ENCODE peak calls at places on chromosomes 12 and 14, in eight cellular contexts. P, I, Y, C, E, W, V and G are unnamed samples.

GRCh38 chr12:24760162-24760561 is 188.7 kb downstream of the BCAT1 start:
- DNase-seq in P (no peak), I (no peak), Y (no peak), C (no peak), E (no peak), W (no peak), V (no peak), G (no peak)

GRCh38 chr14:58141893-58142292 is 10.1 kb downstream of the ARMH4 start:
- DNase-seq in P (no peak), I (no peak), Y (no peak), C (no peak), E (no peak), W (no peak), V (no peak), G (no peak)

GRCh38 chr14:87852107-87852506 is 140.9 kb downstream of the GALC start:
- DNase-seq in P (no peak), I (no peak), Y (no peak), C (no peak), E (no peak), W (no peak), V (no peak), G (no peak)

GRCh38 chr12:119036878-119037493 is 55.6 kb downstream of the SRRM4 start:
- DNase-seq in P (peak), I (no peak), Y (no peak), C (peak), E (peak), W (no peak), V (no peak), G (no peak)

GRCh38 chr14:73879027-73879426 is 7.6 kb upstream of the ZNF410 start:
- DNase-seq in P (no peak), I (no peak), Y (no peak), C (peak), E (peak), W (no peak), V (peak), G (no peak)

GRCh38 chr12:113241191-113242017 is 20.1 kb downstream of the TPCN1 start:
- DNase-seq in P (no peak), I (peak), Y (peak), C (peak), E (peak), W (peak), V (peak), G (peak)

GRCh38 chr12:56469007-56469930 is 891 bp downstream of the SPRYD4 start:
- DNase-seq in P (no peak), I (no peak), Y (peak), C (no peak), E (peak), W (peak), V (no peak), G (no peak)

GRCh38 chr12:51591020-51591901 is at the start of gene SCN8A:
- DNase-seq in P (peak), I (peak), Y (peak), C (peak), E (peak), W (peak), V (peak), G (peak)

GRCh38 chr12:123010681-123011080 is 30.2 kb downstream of the ARL6IP4 start:
- DNase-seq in P (no peak), I (no peak), Y (peak), C (no peak), E (no peak), W (no peak), V (no peak), G (no peak)

GRCh38 chr12:76117751-76118150 is 33.3 kb upstream of the NAP1L1 start:
- DNase-seq in P (no peak), I (no peak), Y (no peak), C (no peak), E (no peak), W (no peak), V (no peak), G (no peak)

GRCh38 chr14:79586401-79586800 is 624.9 kb downstream of the DIO2 start:
- DNase-seq in P (no peak), I (no peak), Y (no peak), C (no peak), E (no peak), W (no peak), V (no peak), G (no peak)

GRCh38 chr14:22088614-22089359 is 415.2 kb upstream of the OR4E1 start:
- DNase-seq in P (no peak), I (no peak), Y (no peak), C (peak), E (no peak), W (no peak), V (peak), G (no peak)

GRCh38 chr12:94550964-94551363 is 91.3 kb upstream of the CEP83 start:
- DNase-seq in P (no peak), I (no peak), Y (no peak), C (no peak), E (peak), W (no peak), V (no peak), G (no peak)

GRCh38 chr14:93712838-93713724 is 75.2 kb downstream of the PRIMA1 start:
- DNase-seq in P (no peak), I (no peak), Y (no peak), C (no peak), E (peak), W (no peak), V (peak), G (no peak)

GRCh38 chr12:122023339-122024131 is 1.9 kb downstream of the BCL7A start:
- DNase-seq in P (peak), I (peak), Y (peak), C (peak), E (peak), W (peak), V (peak), G (peak)

GRCh38 chr14:105999361-106000028 is 473.1 kb downstream of the TMEM121 start:
- DNase-seq in P (no peak), I (no peak), Y (peak), C (peak), E (peak), W (peak), V (no peak), G (peak)

GRCh38 chr12:47938093-47938492 is 25.3 kb upstream of the TMEM106C start:
- DNase-seq in P (no peak), I (peak), Y (no peak), C (peak), E (peak), W (no peak), V (peak), G (no peak)

GRCh38 chr12:31008241-31008711 is 65.4 kb upstream of the DDX11 start:
- DNase-seq in P (no peak), I (no peak), Y (no peak), C (no peak), E (no peak), W (peak), V (no peak), G (no peak)

GRCh38 chr14:30657606-30658163 is 35.6 kb downstream of the SCFD1 start:
- DNase-seq in P (no peak), I (peak), Y (no peak), C (no peak), E (peak), W (no peak), V (peak), G (no peak)

GRCh38 chr14:88326352-88327103 is 3.5 kb upstream of the KCNK10 start:
- DNase-seq in P (peak), I (no peak), Y (no peak), C (no peak), E (no peak), W (no peak), V (no peak), G (no peak)

GRCh38 chr12:65532162-65532561 is 253.7 kb downstream of the MSRB3 start:
- DNase-seq in P (no peak), I (peak), Y (no peak), C (peak), E (peak), W (no peak), V (peak), G (no peak)

GRCh38 chr12:49902399-49903350 is 1.0 kb downstream of the FAIM2 start:
- DNase-seq in P (no peak), I (no peak), Y (peak), C (no peak), E (no peak), W (peak), V (no peak), G (no peak)

GRCh38 chr12:3777206-3777809 is 24.4 kb upstream of the CRACR2A start:
- DNase-seq in P (peak), I (peak), Y (no peak), C (peak), E (peak), W (no peak), V (peak), G (no peak)

GRCh38 chr12:63940295-63940997 is 95.9 kb downstream of the SRGAP1 start:
- DNase-seq in P (peak), I (no peak), Y (no peak), C (no peak), E (no peak), W (no peak), V (no peak), G (no peak)

GRCh38 chr14:68306265-68306933 is 486.5 kb downstream of the ZFP36L1 start:
- DNase-seq in P (no peak), I (no peak), Y (no peak), C (no peak), E (no peak), W (no peak), V (no peak), G (no peak)

GRCh38 chr14:71959055-71959454 is 26.8 kb downstream of the RGS6 start:
- DNase-seq in P (no peak), I (no peak), Y (no peak), C (no peak), E (no peak), W (no peak), V (no peak), G (no peak)

GRCh38 chr12:127559349-127560040 is 707.5 kb upstream of the TMEM132C start:
- DNase-seq in P (peak), I (peak), Y (no peak), C (peak), E (peak), W (peak), V (peak), G (no peak)